ENCODE peak calls at places on chromosomes 7 and 10, in six cellular contexts. One of them, this sample, is unnamed.

GRCh38 chr10:49488056-49488455 is 50.9 kb downstream of the ERCC6 start:
- DNase-seq in sigmoid colon: no peak
- DNase-seq in HEK293T: peak; percentile 58
- DNase-seq in right atrium auricular region: no peak
- DNase-seq in NT2/D1: no peak
- DNase-seq in mucosa of descending colon: no peak
- DNase-seq in this sample: peak; percentile 62

GRCh38 chr7:5696346-5697100 is 84.9 kb downstream of the RNF216 start:
- DNase-seq in sigmoid colon: peak; percentile 82
- DNase-seq in HEK293T: no peak
- DNase-seq in right atrium auricular region: no peak
- DNase-seq in NT2/D1: no peak
- DNase-seq in mucosa of descending colon: no peak
- DNase-seq in this sample: no peak

GRCh38 chr10:21364196-21365114 is 161.0 kb downstream of the SKIDA1 start:
- DNase-seq in sigmoid colon: no peak
- DNase-seq in HEK293T: no peak
- DNase-seq in right atrium auricular region: peak; percentile 69
- DNase-seq in NT2/D1: peak; percentile 87
- DNase-seq in mucosa of descending colon: peak; percentile 16
- DNase-seq in this sample: peak; percentile 68

GRCh38 chr7:95047291-95047690 is 139.9 kb downstream of the PPP1R9A start:
- DNase-seq in sigmoid colon: no peak
- DNase-seq in HEK293T: no peak
- DNase-seq in right atrium auricular region: no peak
- DNase-seq in NT2/D1: no peak
- DNase-seq in mucosa of descending colon: no peak
- DNase-seq in this sample: no peak

GRCh38 chr7:134462337-134462925 is 3.5 kb upstream of the AKR1B1 start:
- DNase-seq in sigmoid colon: no peak
- DNase-seq in HEK293T: no peak
- DNase-seq in right atrium auricular region: no peak
- DNase-seq in NT2/D1: no peak
- DNase-seq in mucosa of descending colon: no peak
- DNase-seq in this sample: no peak

GRCh38 chr10:103281753-103282152 is 4.8 kb downstream of the INA start:
- DNase-seq in sigmoid colon: no peak
- DNase-seq in HEK293T: peak; percentile 73
- DNase-seq in right atrium auricular region: no peak
- DNase-seq in NT2/D1: peak; percentile 72
- DNase-seq in mucosa of descending colon: no peak
- DNase-seq in this sample: no peak

GRCh38 chr7:100567045-100567730 is 6.5 kb downstream of the SAP25 start:
- DNase-seq in sigmoid colon: no peak
- DNase-seq in HEK293T: no peak
- DNase-seq in right atrium auricular region: no peak
- DNase-seq in NT2/D1: no peak
- DNase-seq in mucosa of descending colon: no peak
- DNase-seq in this sample: no peak

GRCh38 chr10:22346087-22346661 is 878 bp downstream of the SPAG6 start:
- DNase-seq in sigmoid colon: no peak
- DNase-seq in HEK293T: no peak
- DNase-seq in right atrium auricular region: no peak
- DNase-seq in NT2/D1: no peak
- DNase-seq in mucosa of descending colon: no peak
- DNase-seq in this sample: no peak

GRCh38 chr7:142626420-142627035 is 122.7 kb upstream of the PRSS1 start:
- DNase-seq in sigmoid colon: no peak
- DNase-seq in HEK293T: peak; percentile 68
- DNase-seq in right atrium auricular region: no peak
- DNase-seq in NT2/D1: peak; percentile 60
- DNase-seq in mucosa of descending colon: peak; percentile 84
- DNase-seq in this sample: peak; percentile 17

GRCh38 chr10:44384601-44385422 is at the start of gene CXCL12:
- DNase-seq in sigmoid colon: peak; percentile 73
- DNase-seq in HEK293T: no peak
- DNase-seq in right atrium auricular region: peak; percentile 57
- DNase-seq in NT2/D1: no peak
- DNase-seq in mucosa of descending colon: peak; percentile 35
- DNase-seq in this sample: no peak

GRCh38 chr10:119807960-119808697 is 64.5 kb downstream of the MCMBP start:
- DNase-seq in sigmoid colon: no peak
- DNase-seq in HEK293T: no peak
- DNase-seq in right atrium auricular region: no peak
- DNase-seq in NT2/D1: no peak
- DNase-seq in mucosa of descending colon: no peak
- DNase-seq in this sample: peak; percentile 89